ENCODE peak calls at places on chromosomes 5 and 9, in seven cellular contexts. U, G, Z, L, R, P and V are unnamed samples.
A peak's percentile ranks its signal among the peaks of the same experiment; 100 is the strongest.

GRCh38 chr9:121349009-121349408 is 21.0 kb downstream of the STOM start:
- DNase-seq in R (no peak), U (no peak), G (no peak), Z (no peak), L (no peak), P (no peak), V (no peak)

GRCh38 chr9:127805620-127806019 is 2.9 kb downstream of the FPGS start:
- DNase-seq in P (peak; percentile 77), Z (no peak), R (peak; percentile 88), G (no peak), L (peak; percentile 47), U (no peak), V (peak; percentile 35)

GRCh38 chr5:77066823-77067442 is 20.2 kb downstream of the ZBED3 start:
- DNase-seq in Z (peak; percentile 91), G (no peak), R (no peak), P (no peak), U (peak; percentile 68), L (no peak), V (peak; percentile 19)

GRCh38 chr5:1208743-1209551 is 7.6 kb downstream of the SLC6A19 start:
- DNase-seq in P (no peak), R (no peak), G (peak; percentile 33), L (no peak), U (peak; percentile 13), Z (no peak), V (peak; percentile 33)

GRCh38 chr5:161546463-161547301 is at the start of gene GABRB2:
- DNase-seq in L (no peak), P (peak; percentile 77), Z (no peak), G (peak; percentile 58), U (peak; percentile 11), R (peak; percentile 45), V (peak; percentile 12)

GRCh38 chr9:137777761-137778160 is 99.8 kb upstream of the CACNA1B start:
- DNase-seq in L (no peak), Z (no peak), G (no peak), P (no peak), R (no peak), U (no peak), V (no peak)

GRCh38 chr9:72299017-72299603 is 65.9 kb downstream of the ZFAND5 start:
- DNase-seq in U (no peak), G (no peak), P (no peak), L (no peak), R (no peak), Z (no peak), V (no peak)

GRCh38 chr9:893843-894420 is 52.4 kb downstream of the DMRT1 start:
- DNase-seq in R (peak; percentile 62), G (peak; percentile 49), U (peak; percentile 8), L (peak; percentile 10), P (peak; percentile 74), Z (peak; percentile 49), V (peak; percentile 80)

GRCh38 chr5:141848771-141849370 is 29.3 kb downstream of the PCDH1 start:
- DNase-seq in P (peak; percentile 97), Z (peak; percentile 66), U (peak; percentile 75), L (peak; percentile 83), G (no peak), R (peak; percentile 95), V (peak; percentile 68)

GRCh38 chr9:78871086-78871451 is 574.1 kb downstream of the PSAT1 start:
- DNase-seq in U (no peak), R (no peak), P (no peak), G (no peak), Z (no peak), L (no peak), V (no peak)

GRCh38 chr9:78871452-78872331 is 574.8 kb downstream of the PSAT1 start:
- DNase-seq in R (no peak), U (peak; percentile 93), L (no peak), P (peak; percentile 33), G (no peak), Z (peak; percentile 95), V (peak; percentile 62)

GRCh38 chr9:78863531-78863930 is 566.6 kb downstream of the PSAT1 start:
- DNase-seq in Z (no peak), P (no peak), L (no peak), R (no peak), U (no peak), G (no peak), V (no peak)

GRCh38 chr9:78865757-78866156 is 568.8 kb downstream of the PSAT1 start:
- DNase-seq in L (no peak), Z (no peak), R (no peak), U (no peak), P (no peak), G (no peak), V (peak; percentile 4)

GRCh38 chr9:78866228-78867132 is 569.6 kb downstream of the PSAT1 start:
- DNase-seq in U (peak; percentile 91), P (peak; percentile 37), R (no peak), Z (peak; percentile 96), L (no peak), G (no peak), V (peak; percentile 86)
- H3K27ac ChIP-seq in U (peak overlapping the region; percentile 91), P (no peak overlapping the region), R (no peak overlapping the region), Z (peak overlapping the region; percentile 27), L (no peak overlapping the region), G (no peak overlapping the region), V (no peak overlapping the region)

GRCh38 chr9:89579741-89580395 is 24.9 kb upstream of the GADD45G start:
- DNase-seq in U (no peak), Z (no peak), P (no peak), L (no peak), G (no peak), R (no peak), V (no peak)

GRCh38 chr9:89577363-89577762 is 27.4 kb upstream of the GADD45G start:
- DNase-seq in Z (no peak), L (no peak), U (no peak), G (no peak), R (no peak), P (no peak), V (no peak)

GRCh38 chr9:89574309-89574708 is 30.5 kb upstream of the GADD45G start:
- DNase-seq in R (no peak), Z (no peak), P (no peak), G (no peak), L (no peak), U (no peak), V (no peak)

GRCh38 chr9:89576404-89576824 is 28.4 kb upstream of the GADD45G start:
- DNase-seq in Z (peak; percentile 50), L (no peak), G (no peak), R (no peak), P (no peak), U (peak; percentile 55), V (peak; percentile 65)
- H2AK5ac ChIP-seq in Z (no peak overlapping the region), L (no peak overlapping the region), G (no peak overlapping the region), R (no peak overlapping the region), P (no peak overlapping the region), U (no peak overlapping the region), V (no peak overlapping the region)

DNA sequence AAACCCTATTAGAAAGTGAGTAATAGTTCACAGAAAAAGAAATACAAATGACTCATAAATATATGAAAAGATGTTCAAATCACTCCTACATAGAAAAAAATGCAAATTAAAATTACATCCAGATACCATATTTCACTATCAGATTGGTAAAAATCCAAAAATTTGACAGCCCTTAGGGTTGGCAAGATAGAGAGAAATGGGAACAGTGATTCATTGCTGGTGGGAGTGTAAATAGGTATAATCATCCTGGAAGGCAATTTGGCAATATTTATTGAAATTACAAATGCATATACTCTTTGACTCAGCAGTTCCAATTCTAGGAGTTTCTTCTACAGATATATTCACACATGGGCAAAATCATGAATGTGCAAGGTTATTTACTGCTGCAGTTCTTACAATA is 273.5 kb downstream of the NR2F1-AS1 start:
- DNase-seq in P (no peak), U (no peak), Z (peak; percentile 63), L (no peak), G (no peak), R (no peak), V (no peak)
- H3K27ac ChIP-seq in P (no peak overlapping the region), U (no peak overlapping the region), Z (no peak overlapping the region), L (no peak overlapping the region), G (no peak overlapping the region), R (no peak overlapping the region), V (no peak overlapping the region)

GRCh38 chr5:72063219-72063819 is 44.0 kb upstream of the MAP1B start:
- DNase-seq in U (peak; percentile 43), P (peak; percentile 67), L (no peak), Z (peak; percentile 36), R (peak; percentile 47), G (peak; percentile 65), V (no peak)
- H2AK5ac ChIP-seq in U (no peak overlapping the region), P (no peak overlapping the region), L (no peak overlapping the region), Z (no peak overlapping the region), R (no peak overlapping the region), G (no peak overlapping the region), V (no peak overlapping the region)

GRCh38 chr5:130290219-130290618 is 386.0 kb downstream of the CHSY3 start:
- DNase-seq in Z (no peak), P (no peak), G (no peak), L (no peak), R (no peak), U (no peak), V (no peak)
- H3K27ac ChIP-seq in Z (no peak overlapping the region), P (no peak overlapping the region), G (no peak overlapping the region), L (no peak overlapping the region), R (no peak overlapping the region), U (no peak overlapping the region), V (no peak overlapping the region)

DNA sequence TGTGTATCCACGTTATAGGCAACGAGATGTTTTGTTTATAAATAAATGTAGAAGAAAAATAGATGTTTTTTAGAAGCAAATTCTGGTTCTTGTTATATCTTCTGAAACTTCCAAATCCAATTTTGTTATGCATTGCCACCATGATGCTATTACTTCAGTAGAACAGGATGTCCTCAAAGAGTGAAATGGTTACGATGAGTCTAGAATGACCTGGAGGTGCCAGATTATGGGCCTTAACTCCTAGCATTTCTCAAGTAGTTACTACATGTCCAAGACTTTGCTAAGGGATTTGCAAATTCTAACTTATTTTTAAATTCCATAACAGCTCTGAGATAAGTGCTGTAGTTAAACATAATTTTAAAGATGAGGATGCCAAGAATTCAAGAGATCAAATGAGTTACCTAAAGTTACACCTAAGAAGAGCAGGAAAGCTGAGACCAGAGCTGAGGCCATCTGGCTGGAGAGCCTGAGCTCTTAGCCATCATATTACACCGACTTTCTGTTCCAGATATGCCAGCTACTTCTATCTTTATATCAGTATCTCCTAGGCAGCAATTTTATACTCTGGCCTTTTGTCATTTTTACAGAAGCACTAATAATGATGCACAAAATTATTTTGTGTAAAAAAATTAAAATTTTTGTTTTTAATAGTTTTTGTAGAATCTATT is 173.2 kb upstream of the RASEF start:
- DNase-seq in R (no peak), L (no peak), U (no peak), G (no peak), Z (no peak), P (no peak), V (no peak)
- H2AK5ac ChIP-seq in R (no peak overlapping the region), L (no peak overlapping the region), U (no peak overlapping the region), G (no peak overlapping the region), Z (no peak overlapping the region), P (no peak overlapping the region), V (no peak overlapping the region)